ENCODE peak calls at places on chromosomes 3 and 15, in six cellular contexts. One of them, this sample, is unnamed.

GRCh38 chr3:159964166-159964973 is 24.3 kb upstream of the IL12A start:
- DNase-seq in AG04450: peak
- DNase-seq in H9: no peak
- DNase-seq in kidney epithelial cell: no peak
- DNase-seq in Peyer's patch: no peak
- DNase-seq in psoas muscle: no peak
- DNase-seq in this sample: no peak

GRCh38 chr3:195196266-195196665 is 74.7 kb downstream of the XXYLT1 start:
- DNase-seq in psoas muscle: no peak
- DNase-seq in AG04450: no peak
- DNase-seq in kidney epithelial cell: no peak
- DNase-seq in Peyer's patch: no peak
- DNase-seq in H9: no peak
- DNase-seq in this sample: no peak

GRCh38 chr15:59242649-59243048 is 36.0 kb downstream of the LDHAL6B start:
- DNase-seq in psoas muscle: no peak
- DNase-seq in AG04450: no peak
- DNase-seq in H9: no peak
- DNase-seq in kidney epithelial cell: peak
- DNase-seq in Peyer's patch: no peak
- DNase-seq in this sample: peak

GRCh38 chr3:58009026-58009748 is 965 bp downstream of the FLNB start:
- DNase-seq in kidney epithelial cell: no peak
- DNase-seq in Peyer's patch: peak
- DNase-seq in psoas muscle: peak
- DNase-seq in H9: peak
- DNase-seq in AG04450: no peak
- DNase-seq in this sample: no peak

GRCh38 chr3:168531116-168531515 is 435.4 kb upstream of the GOLIM4 start:
- DNase-seq in Peyer's patch: no peak
- DNase-seq in AG04450: no peak
- DNase-seq in psoas muscle: no peak
- DNase-seq in kidney epithelial cell: no peak
- DNase-seq in H9: peak
- DNase-seq in this sample: no peak

GRCh38 chr15:36050899-36051298 is 504.9 kb upstream of the DPH6 start:
- DNase-seq in H9: no peak
- DNase-seq in psoas muscle: no peak
- DNase-seq in Peyer's patch: no peak
- DNase-seq in kidney epithelial cell: no peak
- DNase-seq in AG04450: no peak
- DNase-seq in this sample: no peak

GRCh38 chr15:38002883-38003477 is 68.5 kb downstream of the TMCO5A start:
- DNase-seq in psoas muscle: peak
- DNase-seq in H9: peak
- DNase-seq in kidney epithelial cell: peak
- DNase-seq in AG04450: peak
- DNase-seq in Peyer's patch: no peak
- DNase-seq in this sample: peak

GRCh38 chr3:81968628-81969027 is 207.2 kb upstream of the GBE1 start:
- DNase-seq in H9: no peak
- DNase-seq in psoas muscle: no peak
- DNase-seq in Peyer's patch: no peak
- DNase-seq in AG04450: no peak
- DNase-seq in kidney epithelial cell: peak
- DNase-seq in this sample: no peak

GRCh38 chr3:30607032-30607833 is 832 bp downstream of the TGFBR2 start:
- DNase-seq in Peyer's patch: peak
- DNase-seq in kidney epithelial cell: no peak
- DNase-seq in AG04450: no peak
- DNase-seq in H9: peak
- DNase-seq in psoas muscle: peak
- DNase-seq in this sample: no peak

GRCh38 chr15:88911766-88912118 is 1.4 kb downstream of the MFGE8 start:
- DNase-seq in kidney epithelial cell: no peak
- DNase-seq in Peyer's patch: no peak
- DNase-seq in H9: peak
- DNase-seq in AG04450: no peak
- DNase-seq in psoas muscle: peak
- DNase-seq in this sample: no peak

GRCh38 chr15:36527512-36528162 is 51.8 kb upstream of the CDIN1 start:
- DNase-seq in AG04450: no peak
- DNase-seq in psoas muscle: no peak
- DNase-seq in Peyer's patch: no peak
- DNase-seq in H9: no peak
- DNase-seq in kidney epithelial cell: no peak
- DNase-seq in this sample: no peak

GRCh38 chr3:49076116-49076515 is 17.8 kb downstream of the QRICH1 start:
- DNase-seq in psoas muscle: no peak
- DNase-seq in H9: no peak
- DNase-seq in Peyer's patch: no peak
- DNase-seq in kidney epithelial cell: no peak
- DNase-seq in AG04450: no peak
- DNase-seq in this sample: no peak

GRCh38 chr3:45958333-45958791 is 15.1 kb downstream of the CXCR6 start:
- DNase-seq in Peyer's patch: no peak
- DNase-seq in psoas muscle: peak
- DNase-seq in H9: no peak
- DNase-seq in kidney epithelial cell: no peak
- DNase-seq in AG04450: no peak
- DNase-seq in this sample: no peak

GRCh38 chr3:121431717-121432517 is 113.9 kb downstream of the POLQ start:
- DNase-seq in kidney epithelial cell: peak
- DNase-seq in psoas muscle: no peak
- DNase-seq in Peyer's patch: peak
- DNase-seq in AG04450: peak
- DNase-seq in H9: no peak
- DNase-seq in this sample: peak

GRCh38 chr15:46786886-46787285 is 930.4 kb upstream of the SEMA6D start:
- DNase-seq in kidney epithelial cell: no peak
- DNase-seq in Peyer's patch: no peak
- DNase-seq in H9: no peak
- DNase-seq in psoas muscle: no peak
- DNase-seq in AG04450: no peak
- DNase-seq in this sample: no peak
- TF ChIP-seq CTCF in kidney epithelial cell: no peak
- TF ChIP-seq CTCF in Peyer's patch: no peak
- TF ChIP-seq CTCF in H9: no peak
- TF ChIP-seq CTCF in psoas muscle: no peak
- TF ChIP-seq CTCF in AG04450: no peak
- TF ChIP-seq CTCF in this sample: no peak

GRCh38 chr15:79185199-79185598 is 94.6 kb upstream of the RASGRF1 start:
- DNase-seq in AG04450: no peak
- DNase-seq in Peyer's patch: no peak
- DNase-seq in kidney epithelial cell: no peak
- DNase-seq in psoas muscle: no peak
- DNase-seq in H9: peak
- DNase-seq in this sample: no peak
- TF ChIP-seq CTCF in AG04450: no peak
- TF ChIP-seq CTCF in Peyer's patch: no peak
- TF ChIP-seq CTCF in kidney epithelial cell: peak
- TF ChIP-seq CTCF in psoas muscle: no peak
- TF ChIP-seq CTCF in H9: peak
- TF ChIP-seq CTCF in this sample: peak

GRCh38 chr15:84598250-84598649 is 2.6 kb upstream of the ZSCAN2 start:
- DNase-seq in Peyer's patch: peak
- DNase-seq in kidney epithelial cell: no peak
- DNase-seq in psoas muscle: no peak
- DNase-seq in AG04450: no peak
- DNase-seq in H9: no peak
- DNase-seq in this sample: peak
- TF ChIP-seq CTCF in Peyer's patch: no peak
- TF ChIP-seq CTCF in kidney epithelial cell: no peak
- TF ChIP-seq CTCF in psoas muscle: no peak
- TF ChIP-seq CTCF in AG04450: no peak
- TF ChIP-seq CTCF in H9: no peak
- TF ChIP-seq CTCF in this sample: no peak

GRCh38 chr3:137924628-137925027 is 85.3 kb upstream of the CLDN18 start:
- DNase-seq in psoas muscle: no peak
- DNase-seq in H9: no peak
- DNase-seq in Peyer's patch: no peak
- DNase-seq in AG04450: no peak
- DNase-seq in kidney epithelial cell: no peak
- DNase-seq in this sample: no peak
- TF ChIP-seq CTCF in psoas muscle: no peak
- TF ChIP-seq CTCF in H9: no peak
- TF ChIP-seq CTCF in Peyer's patch: no peak
- TF ChIP-seq CTCF in AG04450: no peak
- TF ChIP-seq CTCF in kidney epithelial cell: no peak
- TF ChIP-seq CTCF in this sample: no peak

DNA sequence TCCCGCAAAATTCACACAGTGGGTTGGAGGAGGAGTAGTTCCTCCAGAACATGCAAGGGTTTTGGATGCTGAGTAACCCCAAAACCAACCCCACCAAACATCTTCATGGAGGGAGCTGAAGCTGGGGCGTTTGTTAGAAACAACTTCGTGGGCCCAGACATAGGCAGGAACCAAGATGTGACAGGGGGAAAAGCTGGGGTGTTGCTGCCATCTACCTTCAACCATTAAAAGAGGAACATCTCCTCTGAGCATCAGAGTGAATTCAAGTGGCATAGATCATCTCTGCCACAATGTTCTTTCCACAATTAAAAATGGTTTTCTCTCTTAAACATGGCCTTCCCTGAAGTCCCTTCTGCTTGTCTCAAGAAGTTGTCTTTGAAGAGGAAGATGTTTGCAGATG is 20.5 kb downstream of the SIDT1 start:
- DNase-seq in psoas muscle: no peak
- DNase-seq in Peyer's patch: no peak
- DNase-seq in AG04450: no peak
- DNase-seq in kidney epithelial cell: no peak
- DNase-seq in H9: no peak
- DNase-seq in this sample: no peak
- TF ChIP-seq CTCF in psoas muscle: no peak
- TF ChIP-seq CTCF in Peyer's patch: peak
- TF ChIP-seq CTCF in AG04450: no peak
- TF ChIP-seq CTCF in kidney epithelial cell: no peak
- TF ChIP-seq CTCF in H9: peak
- TF ChIP-seq CTCF in this sample: peak

GRCh38 chr3:31695280-31696008 is 162.7 kb downstream of the STT3B start:
- DNase-seq in psoas muscle: no peak
- DNase-seq in AG04450: no peak
- DNase-seq in H9: peak
- DNase-seq in kidney epithelial cell: no peak
- DNase-seq in Peyer's patch: no peak
- DNase-seq in this sample: no peak
- TF ChIP-seq CTCF in psoas muscle: no peak
- TF ChIP-seq CTCF in AG04450: peak
- TF ChIP-seq CTCF in H9: peak
- TF ChIP-seq CTCF in kidney epithelial cell: peak
- TF ChIP-seq CTCF in Peyer's patch: no peak
- TF ChIP-seq CTCF in this sample: peak

DNA sequence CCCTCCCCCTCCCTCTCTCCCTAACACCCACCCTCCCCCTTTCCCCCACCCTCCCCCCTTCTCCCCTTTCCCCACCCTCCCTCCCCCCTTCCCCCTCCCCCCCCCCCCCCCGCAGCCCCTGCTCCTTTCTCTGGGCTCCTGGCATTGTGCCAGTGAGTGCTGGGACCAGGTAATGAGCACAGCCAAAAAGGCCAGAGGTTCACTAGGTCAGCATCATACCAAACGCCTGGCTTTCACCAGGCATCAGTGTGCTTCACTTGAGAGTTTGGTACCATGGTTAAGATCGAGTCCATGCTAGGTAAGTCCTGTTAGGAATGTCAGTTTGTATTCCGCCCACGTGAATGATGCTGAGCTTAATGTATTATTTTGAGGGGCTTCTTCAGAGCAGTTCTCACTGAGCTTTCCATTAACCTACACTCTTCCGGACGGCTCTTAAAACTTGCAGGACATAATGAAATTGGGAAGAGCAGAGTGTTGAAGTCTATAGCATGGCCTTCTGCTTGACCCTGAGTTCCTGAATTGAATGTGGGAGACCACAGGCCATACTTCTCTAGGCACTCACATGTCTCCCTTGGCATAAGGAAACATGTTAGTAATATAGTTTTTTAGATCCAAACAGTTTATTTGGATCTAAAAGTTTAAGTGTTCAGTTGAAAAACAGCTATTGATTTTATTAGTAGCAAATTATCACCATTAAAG is 45.6 kb downstream of the SENP2 start:
- DNase-seq in psoas muscle: no peak
- DNase-seq in kidney epithelial cell: no peak
- DNase-seq in AG04450: no peak
- DNase-seq in Peyer's patch: no peak
- DNase-seq in H9: no peak
- DNase-seq in this sample: no peak
- TF ChIP-seq CTCF in psoas muscle: no peak
- TF ChIP-seq CTCF in kidney epithelial cell: no peak
- TF ChIP-seq CTCF in AG04450: no peak
- TF ChIP-seq CTCF in Peyer's patch: no peak
- TF ChIP-seq CTCF in H9: no peak
- TF ChIP-seq CTCF in this sample: no peak

DNA sequence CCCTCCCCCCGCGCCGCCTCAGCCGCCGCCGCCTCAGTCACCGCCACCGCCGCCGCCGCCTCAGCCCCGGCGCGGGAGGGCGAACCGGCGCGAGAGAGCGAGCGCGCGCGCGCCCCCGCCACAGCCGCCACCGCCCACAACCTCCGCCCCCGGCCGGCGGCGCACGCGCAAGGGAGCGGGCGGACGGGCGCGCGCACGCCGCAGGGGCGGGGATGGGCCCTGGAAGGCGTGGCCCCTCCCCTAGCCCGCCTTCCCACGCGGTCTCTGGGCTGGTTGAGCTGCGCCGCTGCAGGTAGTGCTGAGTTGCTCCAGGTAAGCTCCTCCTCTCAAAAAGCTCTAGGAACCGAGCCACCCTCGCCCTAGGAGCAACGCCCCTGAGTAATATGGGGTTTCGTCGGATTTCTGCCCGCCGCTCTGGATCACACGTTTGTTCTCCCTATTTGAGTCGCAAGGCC is at the start of gene TMCC1:
- DNase-seq in psoas muscle: peak
- DNase-seq in Peyer's patch: peak
- DNase-seq in AG04450: peak
- DNase-seq in kidney epithelial cell: peak
- DNase-seq in H9: peak
- DNase-seq in this sample: peak
- TF ChIP-seq CTCF in psoas muscle: no peak
- TF ChIP-seq CTCF in Peyer's patch: no peak
- TF ChIP-seq CTCF in AG04450: no peak
- TF ChIP-seq CTCF in kidney epithelial cell: no peak
- TF ChIP-seq CTCF in H9: no peak
- TF ChIP-seq CTCF in this sample: no peak

GRCh38 chr15:63122002-63122893 is 587 bp downstream of the LACTB start:
- DNase-seq in psoas muscle: peak
- DNase-seq in AG04450: no peak
- DNase-seq in Peyer's patch: peak
- DNase-seq in H9: peak
- DNase-seq in kidney epithelial cell: no peak
- DNase-seq in this sample: no peak
- TF ChIP-seq CTCF in psoas muscle: peak
- TF ChIP-seq CTCF in AG04450: no peak
- TF ChIP-seq CTCF in Peyer's patch: no peak
- TF ChIP-seq CTCF in H9: peak
- TF ChIP-seq CTCF in kidney epithelial cell: peak
- TF ChIP-seq CTCF in this sample: peak

This sample was measured in epithelial cell of proximal tubule.